ENCODE peak calls at places on chromosomes 4 and X, in ten cellular contexts. H, W, F, J, N, U, R, Q, T and P are unnamed samples.

GRCh38 chr4:124277691-124278090 is 434.8 kb downstream of the ANKRD50 start:
- DNase-seq in H (no peak), W (no peak), F (no peak), J (no peak), N (no peak), U (no peak), R (no peak), Q (no peak), T (no peak), P (no peak)

GRCh38 chr4:1856920-1857699 is 1.2 kb upstream of the LETM1 start:
- DNase-seq in H (peak), W (no peak), F (peak), J (no peak), N (peak), U (peak), R (peak), Q (no peak), T (peak), P (no peak)

GRCh38 chr4:77072195-77072753 is 3.5 kb downstream of the CCNI start:
- DNase-seq in H (no peak), W (no peak), F (no peak), J (no peak), N (peak), U (no peak), R (no peak), Q (peak), T (peak), P (no peak)

GRCh38 chr4:88674565-88674964 is 23.1 kb downstream of the NAP1L5 start:
- DNase-seq in H (no peak), W (peak), F (peak), J (no peak), N (no peak), U (no peak), R (peak), Q (peak), T (peak), P (no peak)

GRCh38 chrX:130106071-130106470 is 4.2 kb downstream of the ELF4 start:
- DNase-seq in H (no peak), W (no peak), F (no peak), J (peak), N (no peak), U (no peak), R (peak), Q (no peak), T (no peak), P (no peak)

GRCh38 chrX:14832151-14832550 is 40.7 kb downstream of the FANCB start:
- DNase-seq in H (no peak), W (peak), F (peak), J (no peak), N (no peak), U (no peak), R (peak), Q (no peak), T (no peak), P (peak)

GRCh38 chrX:154805696-154806091 is 409 bp upstream of the MPP1 start:
- DNase-seq in H (no peak), W (no peak), F (peak), J (no peak), N (no peak), U (no peak), R (peak), Q (peak), T (no peak), P (no peak)

GRCh38 chr4:183571350-183572076 is 66.7 kb downstream of the ING2 start:
- DNase-seq in H (peak), W (peak), F (peak), J (no peak), N (peak), U (no peak), R (no peak), Q (peak), T (peak), P (peak)

GRCh38 chrX:19776753-19777152 is 110.6 kb downstream of the SH3KBP1 start:
- DNase-seq in H (no peak), W (no peak), F (no peak), J (no peak), N (no peak), U (no peak), R (no peak), Q (no peak), T (no peak), P (no peak)

GRCh38 chrX:103629295-103630170 is 758 bp downstream of the TCEAL1 start:
- DNase-seq in H (peak), W (peak), F (peak), J (peak), N (peak), U (peak), R (peak), Q (peak), T (peak), P (no peak)
- TF ChIP-seq CTCF in H (peak), W (peak), F (peak), J (peak), N (peak), U (peak), R (peak), Q (peak), T (peak), P (peak)

GRCh38 chr4:8236141-8236919 is 33.2 kb upstream of the HTRA3 start:
- DNase-seq in H (no peak), W (no peak), F (no peak), J (no peak), N (no peak), U (no peak), R (no peak), Q (no peak), T (no peak), P (no peak)
- TF ChIP-seq CTCF in H (no peak), W (no peak), F (no peak), J (no peak), N (no peak), U (no peak), R (no peak), Q (no peak), T (no peak), P (no peak)

GRCh38 chrX:54540289-54540688 is 10.3 kb downstream of the GNL3L start:
- DNase-seq in H (peak), W (peak), F (peak), J (peak), N (no peak), U (no peak), R (peak), Q (no peak), T (no peak), P (no peak)
- TF ChIP-seq CTCF in H (no peak), W (peak), F (no peak), J (peak), N (no peak), U (no peak), R (peak), Q (no peak), T (no peak), P (no peak)

DNA sequence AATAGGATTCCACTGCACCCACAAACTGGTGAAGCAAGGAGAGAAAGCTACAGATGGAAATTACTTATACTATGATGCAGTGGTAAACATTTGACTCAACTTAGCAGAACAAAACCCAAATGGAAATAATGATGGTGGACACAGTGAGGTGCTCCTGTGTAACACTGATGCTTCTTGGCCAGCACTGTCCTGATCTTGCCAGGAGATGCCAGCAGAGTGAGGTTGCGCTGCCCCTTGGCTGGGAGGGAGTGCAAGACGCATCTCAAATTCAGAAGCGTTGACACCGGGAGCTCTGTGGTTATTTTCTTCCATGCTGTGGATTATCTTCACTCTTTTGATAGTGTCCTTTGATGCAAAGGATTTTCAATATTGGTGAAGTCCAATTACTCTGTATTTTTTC is 22.0 kb upstream of the ARSH start:
- DNase-seq in H (no peak), W (no peak), F (no peak), J (no peak), N (no peak), U (no peak), R (no peak), Q (no peak), T (no peak), P (no peak)
- TF ChIP-seq CTCF in H (no peak), W (no peak), F (no peak), J (no peak), N (no peak), U (no peak), R (no peak), Q (no peak), T (no peak), P (no peak)

DNA sequence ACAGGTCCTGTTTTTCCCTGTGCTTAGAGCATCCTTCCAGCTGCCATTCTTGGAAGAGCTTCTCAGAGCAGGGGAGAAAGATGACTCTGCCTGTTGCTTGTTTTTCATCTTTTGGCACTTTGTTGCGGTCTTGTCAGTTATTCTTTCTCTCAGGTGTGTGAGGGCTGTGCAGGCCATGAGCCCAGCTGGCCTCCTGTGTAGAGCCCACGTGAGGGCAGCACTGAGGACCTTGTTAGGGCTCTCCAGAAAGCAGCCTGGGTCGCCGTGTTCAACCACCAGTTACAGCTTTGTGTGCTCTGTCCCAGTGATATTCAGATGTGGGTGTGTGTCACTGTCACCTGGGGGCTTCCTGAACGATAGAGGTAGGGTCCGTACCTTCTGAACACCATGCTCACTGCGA is 52.8 kb downstream of the NOP14 start:
- DNase-seq in H (peak), W (no peak), F (no peak), J (no peak), N (no peak), U (no peak), R (no peak), Q (no peak), T (no peak), P (no peak)
- TF ChIP-seq CTCF in H (no peak), W (peak), F (peak), J (peak), N (no peak), U (no peak), R (peak), Q (peak), T (no peak), P (peak)

DNA sequence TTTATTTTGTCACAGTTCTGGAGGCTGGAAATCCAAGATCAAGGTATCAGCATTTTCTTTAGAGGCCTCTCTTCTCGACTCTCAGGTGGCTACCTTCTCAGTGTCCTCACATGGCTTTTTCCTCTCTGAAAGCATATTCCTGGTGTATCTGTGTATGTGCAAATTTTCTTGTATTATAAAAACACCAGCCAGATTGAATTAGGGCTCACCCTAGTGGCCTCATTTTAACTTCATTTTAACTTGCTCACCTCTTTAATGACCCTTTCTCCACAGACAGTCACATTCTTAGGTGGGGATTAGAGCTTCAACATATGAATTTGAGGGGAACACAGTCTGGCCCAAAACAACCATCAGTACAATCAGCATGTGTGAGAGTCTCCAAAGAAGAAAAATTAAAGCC is 542.4 kb upstream of the FAM241A start:
- DNase-seq in H (no peak), W (peak), F (peak), J (no peak), N (no peak), U (no peak), R (peak), Q (no peak), T (no peak), P (peak)
- TF ChIP-seq CTCF in H (no peak), W (peak), F (peak), J (no peak), N (no peak), U (no peak), R (peak), Q (no peak), T (peak), P (peak)

GRCh38 chrX:29911673-29912072 is 303.7 kb upstream of the MAGEB2 start:
- DNase-seq in H (no peak), W (no peak), F (no peak), J (no peak), N (no peak), U (no peak), R (peak), Q (no peak), T (no peak), P (no peak)
- TF ChIP-seq CTCF in H (no peak), W (peak), F (no peak), J (no peak), N (no peak), U (no peak), R (peak), Q (no peak), T (peak), P (no peak)

GRCh38 chrX:102341867-102342266 is 94.9 kb downstream of the NXF2 start:
- DNase-seq in H (no peak), W (no peak), F (peak), J (no peak), N (no peak), U (no peak), R (no peak), Q (no peak), T (no peak), P (no peak)
- TF ChIP-seq CTCF in H (no peak), W (peak), F (peak), J (peak), N (no peak), U (no peak), R (peak), Q (peak), T (no peak), P (no peak)

GRCh38 chr4:134935320-134935719 is 733.7 kb upstream of the PABPC4L start:
- DNase-seq in H (no peak), W (peak), F (no peak), J (no peak), N (no peak), U (peak), R (no peak), Q (peak), T (no peak), P (no peak)
- TF ChIP-seq CTCF in H (no peak), W (peak), F (peak), J (peak), N (peak), U (peak), R (no peak), Q (no peak), T (peak), P (peak)